ENCODE peak calls at places on chromosomes 5 and 9, in six cellular contexts. Q, N, G, A, T and Z are unnamed samples.

GRCh38 chr5:170903075-170903474 is 41.3 kb downstream of the RANBP17 start:
- DNase-seq in Q (no peak), N (no peak), G (no peak), A (no peak), T (no peak), Z (no peak)

GRCh38 chr9:88313364-88314220 is 74.7 kb upstream of the SPIN1 start:
- DNase-seq in Q (no peak), N (no peak), G (no peak), A (no peak), T (no peak), Z (no peak)

GRCh38 chr5:178826216-178826615 is 33.5 kb upstream of the ZNF354B start:
- DNase-seq in Q (no peak), N (no peak), G (no peak), A (no peak), T (no peak), Z (no peak)

GRCh38 chr9:124078641-124079040 is 67.1 kb downstream of the LHX2 start:
- DNase-seq in Q (no peak), N (no peak), G (no peak), A (peak), T (no peak), Z (peak)

GRCh38 chr5:29001666-29002065 is 1963.3 kb upstream of the CDH9 start:
- DNase-seq in Q (no peak), N (no peak), G (no peak), A (no peak), T (no peak), Z (no peak)

GRCh38 chr5:1733369-1733768 is 66.3 kb downstream of the MRPL36 start:
- DNase-seq in Q (no peak), N (no peak), G (peak), A (no peak), T (no peak), Z (no peak)

GRCh38 chr5:139637438-139638089 is 10.6 kb upstream of the CXXC5 start:
- DNase-seq in Q (peak), N (peak), G (peak), A (peak), T (peak), Z (no peak)

GRCh38 chr9:1837453-1838084 is 177.6 kb upstream of the SMARCA2 start:
- DNase-seq in Q (peak), N (no peak), G (peak), A (peak), T (peak), Z (peak)

GRCh38 chr5:114055318-114055788 is 306.5 kb upstream of the KCNN2 start:
- DNase-seq in Q (no peak), N (peak), G (peak), A (peak), T (peak), Z (no peak)

GRCh38 chr9:122180633-122181032 is 20.9 kb downstream of the MORN5 start:
- DNase-seq in Q (no peak), N (no peak), G (no peak), A (peak), T (no peak), Z (peak)

GRCh38 chr5:172768573-172769323 is 2.2 kb downstream of the DUSP1 start:
- DNase-seq in Q (no peak), N (no peak), G (no peak), A (peak), T (no peak), Z (no peak)

GRCh38 chr5:1282139-1282992 is 12.5 kb downstream of the TERT start:
- DNase-seq in Q (no peak), N (peak), G (no peak), A (no peak), T (peak), Z (no peak)

GRCh38 chr9:78607853-78608252 is 310.9 kb downstream of the PSAT1 start:
- DNase-seq in Q (no peak), N (no peak), G (no peak), A (no peak), T (no peak), Z (no peak)

GRCh38 chr5:116900793-116901192 is 326.2 kb upstream of the SEMA6A start:
- DNase-seq in Q (no peak), N (no peak), G (no peak), A (no peak), T (no peak), Z (no peak)

GRCh38 chr5:180330270-180330648 is 22.9 kb downstream of the GFPT2 start:
- DNase-seq in Q (no peak), N (no peak), G (no peak), A (no peak), T (no peak), Z (no peak)

GRCh38 chr5:32785639-32786216 is 74.6 kb downstream of the NPR3 start:
- DNase-seq in Q (peak), N (no peak), G (no peak), A (peak), T (no peak), Z (no peak)

GRCh38 chr9:129145841-129146292 is 32.2 kb downstream of the IER5L start:
- DNase-seq in Q (no peak), N (no peak), G (no peak), A (peak), T (no peak), Z (no peak)

GRCh38 chr9:100472725-100473261 is at the start of gene TMEFF1:
- DNase-seq in Q (peak), N (no peak), G (peak), A (no peak), T (peak), Z (no peak)

GRCh38 chr9:131277673-131278420 is 1.5 kb upstream of the FAM78A start:
- DNase-seq in Q (peak), N (peak), G (peak), A (peak), T (peak), Z (peak)

GRCh38 chr9:37650873-37651768 is at the start of gene FRMPD1:
- DNase-seq in Q (peak), N (peak), G (peak), A (peak), T (no peak), Z (no peak)

GRCh38 chr5:146388418-146388817 is 49.8 kb downstream of the POU4F3 start:
- DNase-seq in Q (no peak), N (no peak), G (no peak), A (no peak), T (no peak), Z (no peak)

GRCh38 chr5:1300581-1301083 is 5.8 kb upstream of the TERT start:
- DNase-seq in Q (no peak), N (peak), G (no peak), A (no peak), T (peak), Z (no peak)

GRCh38 chr9:37238122-37238521 is 117.7 kb downstream of the ZCCHC7 start:
- DNase-seq in Q (no peak), N (no peak), G (no peak), A (no peak), T (no peak), Z (no peak)

GRCh38 chr5:79224275-79224984 is 11.5 kb upstream of the JMY start:
- DNase-seq in Q (no peak), N (no peak), G (no peak), A (no peak), T (no peak), Z (no peak)

DNA sequence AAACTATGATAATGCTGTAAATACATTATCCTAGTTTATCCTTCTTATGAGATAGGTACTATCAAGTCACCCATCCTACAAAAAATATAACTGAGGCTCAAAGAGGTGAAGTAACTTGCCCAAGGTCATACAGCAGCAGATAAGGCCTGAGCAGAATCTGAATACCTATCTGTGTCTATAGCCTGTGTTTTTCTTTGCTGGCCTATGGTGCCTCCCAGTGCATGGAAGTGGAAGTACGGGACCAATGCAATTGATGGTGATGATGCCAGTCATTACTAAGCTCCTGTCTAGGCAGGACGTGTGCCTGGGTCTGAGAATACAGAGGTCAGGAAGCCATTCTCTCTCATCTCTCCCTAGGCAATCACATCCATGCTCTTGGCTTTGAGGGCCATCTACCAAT is 67.8 kb downstream of the FAT2 start:
- DNase-seq in Q (peak), N (no peak), G (peak), A (peak), T (no peak), Z (peak)
- TF ChIP-seq CTCF in Q (peak), N (peak), G (peak), A (peak), T (no peak), Z (peak)

GRCh38 chr5:108769352-108769751 is 21.7 kb downstream of the FER start:
- DNase-seq in Q (peak), N (no peak), G (no peak), A (no peak), T (no peak), Z (no peak)
- H3K4me3 ChIP-seq in Q (peak), N (no peak), G (no peak), A (no peak), T (no peak), Z (no peak)

DNA sequence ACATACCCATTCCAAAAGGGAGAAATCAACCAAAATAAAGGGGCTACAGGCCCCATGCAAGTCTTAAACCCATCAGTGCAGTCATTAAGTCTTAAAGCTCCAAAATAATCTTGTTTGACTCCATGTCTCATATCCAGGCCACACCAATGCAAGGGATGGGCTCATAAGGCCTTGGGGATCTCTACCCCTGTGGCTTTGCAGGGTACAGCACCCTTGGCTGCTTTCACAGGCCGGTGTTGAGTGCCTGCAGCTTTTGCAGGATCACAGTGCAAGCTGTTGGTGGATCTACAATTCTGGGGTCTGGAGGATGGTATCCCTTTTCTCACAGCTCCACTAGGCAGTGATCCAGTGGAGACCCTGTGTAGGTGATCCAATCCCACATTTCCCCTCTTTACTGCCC is 5.0 kb upstream of the SPINK14 start:
- DNase-seq in Q (no peak), N (no peak), G (no peak), A (no peak), T (no peak), Z (no peak)
- TF ChIP-seq CTCF in Q (no peak), N (no peak), G (no peak), A (no peak), T (no peak), Z (no peak)

DNA sequence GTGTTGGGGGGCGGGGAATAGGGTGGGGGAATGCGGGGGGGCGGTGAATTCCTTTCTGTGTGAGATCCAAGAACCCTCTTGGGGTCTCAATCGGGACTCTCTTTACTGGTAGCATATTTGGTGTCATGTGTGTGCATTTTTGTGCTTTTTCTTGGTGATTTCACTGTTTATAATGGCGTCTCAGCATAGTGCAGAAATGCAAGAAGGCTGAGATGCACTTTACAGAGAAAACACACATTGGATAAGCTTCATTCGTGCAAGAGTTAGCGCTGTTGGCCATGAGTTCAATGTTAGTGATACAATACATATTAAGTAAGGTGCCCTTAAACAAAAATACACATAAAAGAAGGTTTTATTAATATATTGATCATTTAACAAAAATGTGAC is 771 bp upstream of the ENTPD8 start:
- DNase-seq in Q (no peak), N (no peak), G (no peak), A (no peak), T (no peak), Z (no peak)
- H3K4me3 ChIP-seq in Q (no peak), N (peak), G (peak), A (no peak), T (no peak), Z (no peak)

DNA sequence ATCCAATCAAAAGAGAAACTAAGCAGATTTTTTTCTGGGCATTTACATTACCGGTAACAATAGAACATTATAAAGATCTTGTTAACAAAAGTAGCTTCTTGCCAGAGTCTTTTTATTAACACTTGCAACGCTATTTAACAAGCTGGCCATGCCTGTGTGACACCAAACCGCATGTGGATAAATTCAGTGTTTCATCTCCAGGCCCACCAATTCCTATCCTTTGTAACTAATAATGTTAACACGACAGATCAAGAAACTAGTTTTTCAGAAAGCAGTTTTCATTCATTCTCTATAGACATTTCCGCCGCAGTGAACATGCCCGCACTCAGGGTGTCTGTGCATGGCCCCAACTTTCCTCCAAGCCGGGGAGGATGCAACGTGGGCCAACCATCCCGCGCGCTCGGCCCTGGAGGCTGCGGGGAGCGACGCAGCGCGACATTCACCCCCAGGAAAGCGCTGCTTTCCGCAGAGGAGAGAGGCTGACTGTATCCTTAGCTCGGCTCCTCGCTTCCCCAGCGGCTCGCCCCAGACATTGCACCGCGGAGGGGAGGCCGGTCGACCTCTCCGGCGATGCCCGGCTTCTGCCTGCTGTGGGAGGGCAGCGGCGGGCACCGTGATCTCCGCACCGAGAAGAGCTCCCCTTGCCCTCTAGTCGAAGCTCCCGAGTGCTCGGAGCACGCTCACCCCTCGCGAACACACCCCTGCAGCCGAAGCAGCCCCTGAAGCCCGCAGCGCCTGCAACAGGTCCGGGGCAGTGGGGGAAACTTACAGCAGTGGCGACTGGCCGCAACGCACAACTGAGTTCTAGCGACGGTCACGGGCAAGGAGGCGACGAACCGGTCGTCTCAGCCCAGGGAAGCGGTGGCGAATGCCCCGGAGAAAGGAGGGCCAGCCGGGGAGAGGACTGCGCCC is 734 bp downstream of the ENC1 start:
- DNase-seq in Q (peak), N (peak), G (peak), A (peak), T (no peak), Z (no peak)
- TF ChIP-seq CTCF in Q (no peak), N (peak), G (peak), A (peak), T (no peak), Z (no peak)

GRCh38 chr9:14307989-14308750 is 5.8 kb downstream of the NFIB start:
- DNase-seq in Q (no peak), N (no peak), G (no peak), A (peak), T (peak), Z (no peak)
- H3K4me3 ChIP-seq in Q (no peak), N (peak), G (no peak), A (peak), T (peak), Z (no peak)